ENCODE peak calls at places on chromosomes 6 and 20, in five cellular contexts. V is cardiac fibroblast, S is breast epithelium, Q is heart left ventricle, X is body of pancreas. O is an unnamed sample.

GRCh38 chr6:42403831-42404230 is 47.9 kb downstream of the TRERF1 start:
- DNase-seq in V (no peak), X (no peak), S (no peak), Q (no peak), O (no peak)

GRCh38 chr6:16762547-16763477 is 1.6 kb upstream of the ATXN1 start:
- DNase-seq in V (peak; percentile 97), S (peak; percentile 77), Q (peak; percentile 27), X (peak; percentile 67), O (peak; percentile 76)

GRCh38 chr6:114108119-114109002 is 137.4 kb upstream of the HDAC2 start:
- DNase-seq in Q (peak; percentile 41), S (no peak), X (peak; percentile 68), V (peak; percentile 84), O (peak; percentile 9)

GRCh38 chr6:154479388-154480143 is 30.9 kb downstream of the CNKSR3 start:
- DNase-seq in Q (no peak), V (peak; percentile 54), S (no peak), X (no peak), O (no peak)

GRCh38 chr20:32522525-32522774 is 62.7 kb downstream of the NOL4L start:
- DNase-seq in S (no peak), X (no peak), Q (no peak), V (no peak), O (no peak)

GRCh38 chr6:169997930-169998218 is 246.5 kb downstream of the ERMARD start:
- DNase-seq in V (no peak), S (no peak), X (no peak), Q (no peak), O (no peak)

GRCh38 chr6:21046276-21046675 is 512.0 kb downstream of the CDKAL1 start:
- DNase-seq in S (no peak), X (no peak), Q (no peak), V (no peak), O (no peak)

GRCh38 chr20:38049800-38050199 is 16.3 kb downstream of the RPRD1B start:
- DNase-seq in S (no peak), X (no peak), Q (no peak), V (peak; percentile 84), O (no peak)

GRCh38 chr6:16585805-16586204 is 175.5 kb downstream of the ATXN1 start:
- DNase-seq in X (peak; percentile 40), S (no peak), Q (peak; percentile 15), V (peak; percentile 71), O (no peak)

GRCh38 chr20:43731469-43731868 is 4.7 kb upstream of the GTSF1L start:
- DNase-seq in S (no peak), X (no peak), V (peak; percentile 68), Q (no peak), O (no peak)

GRCh38 chr6:120966321-120966720 is 368.0 kb downstream of the TBC1D32 start:
- DNase-seq in Q (no peak), S (no peak), V (no peak), X (no peak), O (no peak)

GRCh38 chr6:42260972-42261371 is 43.3 kb upstream of the MRPS10 start:
- DNase-seq in X (peak; percentile 22), Q (no peak), S (no peak), V (peak; percentile 25), O (peak; percentile 79)

GRCh38 chr6:11214438-11214837 is 18.0 kb downstream of the NEDD9 start:
- DNase-seq in X (no peak), V (no peak), Q (no peak), S (no peak), O (no peak)

GRCh38 chr6:31558631-31559500 is 11.5 kb downstream of the NFKBIL1 start:
- DNase-seq in S (no peak), X (peak; percentile 65), V (peak; percentile 58), Q (peak; percentile 61), O (peak; percentile 74)

GRCh38 chr6:92459606-92460005 is 959.8 kb downstream of the EPHA7 start:
- DNase-seq in X (no peak), V (no peak), S (no peak), Q (no peak), O (no peak)

GRCh38 chr6:152598421-152598820 is 38.7 kb downstream of the SYNE1 start:
- DNase-seq in V (peak; percentile 61), Q (no peak), X (no peak), S (no peak), O (no peak)

GRCh38 chr6:82246370-82246769 is 1.2 kb downstream of the IBTK start:
- DNase-seq in Q (no peak), V (no peak), S (no peak), X (no peak), O (no peak)

GRCh38 chr6:44715925-44716324 is 328.4 kb downstream of the CDC5L start:
- DNase-seq in S (no peak), Q (no peak), V (no peak), X (no peak), O (no peak)

GRCh38 chr6:97052152-97052787 is 127.7 kb downstream of the KLHL32 start:
- DNase-seq in Q (no peak), X (no peak), S (no peak), V (no peak), O (no peak)

GRCh38 chr20:257419-257818 is at the start of gene DEFB132:
- DNase-seq in V (no peak), S (no peak), X (peak; percentile 5), Q (no peak), O (no peak)

GRCh38 chr6:10217111-10217510 is 197.8 kb downstream of the TFAP2A start:
- DNase-seq in S (no peak), X (no peak), Q (no peak), V (no peak), O (no peak)

GRCh38 chr6:150373260-150373701 is 4.5 kb downstream of the IYD start:
- DNase-seq in X (no peak), V (peak; percentile 88), Q (no peak), S (no peak), O (no peak)

GRCh38 chr20:15637971-15638754 is 935.1 kb downstream of the KIF16B start:
- DNase-seq in Q (no peak), X (no peak), V (no peak), S (no peak), O (no peak)
- TF ChIP-seq CTCF in Q (no peak), X (no peak), V (no peak), S (no peak), O (no peak)

GRCh38 chr6:115271434-115271833 is 789.3 kb downstream of the FRK start:
- DNase-seq in Q (no peak), X (no peak), V (no peak), S (no peak), O (no peak)
- TF ChIP-seq CTCF in Q (no peak), X (no peak), V (no peak), S (no peak), O (no peak)

DNA sequence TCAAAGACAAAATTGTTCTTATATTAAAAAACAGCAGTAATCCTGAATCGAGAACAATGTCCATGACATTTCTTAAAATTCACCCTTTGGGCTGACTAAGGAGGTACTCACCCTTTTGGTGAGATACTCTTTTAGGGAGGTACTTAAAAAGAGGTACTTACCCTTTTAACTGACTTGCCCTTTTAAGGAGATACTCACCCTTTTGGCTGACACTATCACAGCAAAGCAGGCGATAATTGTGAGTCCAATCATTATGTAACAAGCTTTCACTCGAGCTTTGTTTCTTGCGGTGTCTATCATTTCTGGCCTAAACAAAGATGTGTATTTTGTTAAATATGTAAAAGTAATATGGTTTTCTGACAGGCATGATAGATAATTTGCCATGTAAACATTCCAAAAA is 3.7 kb downstream of the FAM162B start:
- DNase-seq in X (no peak), S (no peak), V (peak; percentile 29), Q (no peak), O (no peak)
- TF ChIP-seq CTCF in X (no peak), S (no peak), V (no peak), Q (no peak), O (no peak)

GRCh38 chr6:77650098-77650663 is 2.7 kb upstream of the MEI4 start:
- DNase-seq in X (peak; percentile 89), Q (peak; percentile 24), V (peak; percentile 17), S (no peak), O (peak; percentile 21)
- TF ChIP-seq CTCF in X (peak; percentile 66), Q (peak; percentile 24), V (peak; percentile 24), S (no peak), O (peak; percentile 40)

GRCh38 chr6:69914015-69914485 is 47.7 kb downstream of the COL19A1 start:
- DNase-seq in Q (no peak), V (no peak), X (no peak), S (no peak), O (no peak)
- TF ChIP-seq CTCF in Q (no peak), V (no peak), X (no peak), S (no peak), O (no peak)

GRCh38 chr6:54754406-54754805 is 92.2 kb upstream of the FAM83B start:
- DNase-seq in X (no peak), V (no peak), S (no peak), Q (no peak), O (no peak)

DNA sequence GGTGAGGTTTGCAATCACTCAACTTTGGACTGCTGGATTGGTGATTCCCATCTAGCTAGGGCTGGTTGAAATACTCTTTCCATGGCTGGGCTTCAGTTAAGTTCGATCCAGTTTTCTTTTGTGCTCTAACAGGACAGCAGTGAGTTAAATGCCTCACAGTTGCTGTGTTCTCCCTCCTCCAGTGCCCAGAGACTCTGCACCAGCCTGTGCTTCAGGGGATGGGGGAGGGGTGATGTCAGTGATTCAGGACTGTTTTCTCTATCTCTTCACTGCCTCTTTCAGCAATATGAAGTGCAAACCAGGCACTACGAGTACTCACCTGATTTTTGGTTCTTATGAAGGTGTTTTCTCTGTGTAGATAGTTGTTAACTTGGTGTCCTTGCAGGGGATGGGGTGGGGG is 88.2 kb upstream of the FAM83B start:
- DNase-seq in V (no peak), S (no peak), Q (no peak), X (no peak), O (no peak)
- TF ChIP-seq CTCF in V (no peak), S (no peak), Q (no peak), X (no peak), O (no peak)

DNA sequence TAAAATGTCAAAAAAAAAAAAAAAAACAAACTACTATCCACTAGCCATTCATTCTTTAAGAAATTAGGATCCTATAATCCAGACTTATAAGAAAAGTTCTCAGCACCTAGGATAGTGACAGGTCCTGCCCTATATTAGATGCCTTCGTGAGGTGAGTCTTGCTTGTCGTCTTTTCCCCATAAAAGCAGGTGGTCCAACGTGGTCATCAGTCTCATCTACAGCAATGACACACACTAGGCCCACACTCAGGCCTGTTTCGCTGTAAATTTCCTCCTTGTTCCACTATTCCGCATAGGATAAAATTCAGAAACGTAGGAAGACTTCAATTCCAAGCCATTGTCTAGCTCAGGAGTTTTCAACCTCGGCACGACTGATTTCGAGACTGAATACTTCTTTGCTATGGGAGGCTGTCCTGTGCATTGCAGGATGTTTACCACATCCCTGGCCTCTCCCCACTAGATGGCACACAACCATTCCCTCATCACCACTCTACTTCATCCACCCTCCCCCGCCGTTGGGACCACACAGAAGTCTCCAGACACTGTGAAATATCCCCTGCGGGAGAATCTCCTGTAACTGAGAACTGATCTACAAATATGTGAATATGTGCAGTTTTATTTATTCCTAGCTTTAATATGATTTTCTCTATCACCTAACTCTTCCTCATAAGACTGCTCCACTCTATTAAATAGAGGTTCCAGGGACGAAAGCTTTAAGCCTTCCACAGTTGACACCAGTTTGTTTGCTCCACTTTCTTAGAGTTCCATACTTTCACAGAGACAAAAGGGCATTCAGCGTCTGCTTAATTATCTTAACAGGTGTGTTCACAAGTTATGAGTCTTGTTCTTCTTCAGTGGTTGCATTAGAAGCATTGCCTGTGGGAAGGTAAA is 346.3 kb downstream of the BMP2 start:
- DNase-seq in X (peak; percentile 13), Q (peak; percentile 52), S (no peak), V (peak; percentile 65), O (no peak)
- TF ChIP-seq CTCF in X (no peak), Q (peak; percentile 57), S (no peak), V (peak; percentile 63), O (no peak)

O was measured in GM13977.